ENCODE peak calls at places on chromosomes 11 and 22, in five cellular contexts. L is cardiac fibroblast; E is activated T-cell treated with anti-CD3 and anti-CD28 coated beads, Interleukin-2, amount 50 U/mL, for 24 hours; Y is stimulated activated CD4-positive, alpha-beta T cell treated with anti-CD3 and anti-CD28 coated beads, Interleukin-12 subunit alpha, Interleukin-12 subunit beta, amount 100 ng/mL, for 48 hours; D is left ventricle myocardium inferior. W is an unnamed sample.

GRCh38 chr22:43042101-43042780 is 27.3 kb upstream of the PACSIN2 start:
- DNase-seq in L (no peak), E (no peak), Y (no peak), D (no peak), W (no peak)

GRCh38 chr22:43293661-43294392 is 49.3 kb downstream of the SCUBE1 start:
- DNase-seq in L (peak), E (no peak), Y (no peak), D (no peak), W (no peak)

GRCh38 chr22:48352086-48352911 is 1475.4 kb downstream of the BRD1 start:
- DNase-seq in L (no peak), E (no peak), Y (no peak), D (no peak), W (no peak)

GRCh38 chr11:24234822-24235508 is 261.9 kb upstream of the LUZP2 start:
- DNase-seq in L (peak), E (no peak), Y (no peak), D (no peak), W (no peak)

GRCh38 chr11:1049911-1050580 is 13.5 kb upstream of the MUC6 start:
- DNase-seq in L (no peak), E (peak), Y (no peak), D (no peak), W (no peak)

GRCh38 chr22:36337365-36338130 is 50.2 kb downstream of the MYH9 start:
- DNase-seq in L (no peak), E (no peak), Y (no peak), D (no peak), W (no peak)

GRCh38 chr22:49966716-49967332 is 6.3 kb downstream of the PIM3 start:
- DNase-seq in L (no peak), E (peak), Y (no peak), D (peak), W (peak)

GRCh38 chr22:40620464-40621046 is 16.0 kb downstream of the MRTFA start:
- DNase-seq in L (peak), E (no peak), Y (no peak), D (no peak), W (no peak)

GRCh38 chr22:42991010-42991651 is 23.8 kb downstream of the PACSIN2 start:
- DNase-seq in L (peak), E (no peak), Y (no peak), D (no peak), W (no peak)

GRCh38 chr11:90738799-90739198 is 516.0 kb upstream of the CHORDC1 start:
- DNase-seq in L (no peak), E (no peak), Y (no peak), D (no peak), W (no peak)

GRCh38 chr22:43232445-43232844 is 45.5 kb upstream of the TTLL12 start:
- DNase-seq in L (no peak), E (no peak), Y (no peak), D (no peak), W (no peak)

GRCh38 chr11:113906038-113906437 is 1.4 kb downstream of the HTR3B start:
- DNase-seq in L (peak), E (no peak), Y (no peak), D (no peak), W (no peak)

GRCh38 chr11:35088676-35089075 is 50.3 kb upstream of the CD44 start:
- DNase-seq in L (peak), E (no peak), Y (no peak), D (no peak), W (no peak)

GRCh38 chr11:12723410-12724297 is 49.4 kb downstream of the TEAD1 start:
- DNase-seq in L (peak), E (no peak), Y (no peak), D (no peak), W (no peak)

GRCh38 chr11:44308256-44308922 is 1.6 kb downstream of the ALX4 start:
- DNase-seq in L (no peak), E (no peak), Y (no peak), D (no peak), W (no peak)